ENCODE peak calls at places on chromosome 13, in ten cellular contexts. One of them, this sample, is unnamed.

GRCh38 chr13:30870049-30870884 is 35.8 kb upstream of the MEDAG start:
- DNase-seq in Peyer's patch: peak; percentile 69
- DNase-seq in posterior cingulate gyrus: no peak
- DNase-seq in GM10248: peak; percentile 24
- DNase-seq in dermis microvascular lymphatic vessel endothelial cell: peak; percentile 94
- DNase-seq in heart right ventricle: peak; percentile 77
- DNase-seq in progenitor cell of endocrine pancreas: no peak
- DNase-seq in IMR-90: peak; percentile 100
- DNase-seq in erythroblast: peak; percentile 90
- DNase-seq in GM12891: peak; percentile 33
- DNase-seq in this sample: no peak

GRCh38 chr13:31749929-31750328 is 10.6 kb downstream of the RXFP2 start:
- DNase-seq in Peyer's patch: no peak
- DNase-seq in posterior cingulate gyrus: no peak
- DNase-seq in GM10248: no peak
- DNase-seq in dermis microvascular lymphatic vessel endothelial cell: peak; percentile 77
- DNase-seq in heart right ventricle: no peak
- DNase-seq in progenitor cell of endocrine pancreas: no peak
- DNase-seq in IMR-90: peak; percentile 94
- DNase-seq in erythroblast: no peak
- DNase-seq in GM12891: no peak
- DNase-seq in this sample: no peak

GRCh38 chr13:26710166-26710565 is 50.4 kb downstream of the GPR12 start:
- DNase-seq in Peyer's patch: no peak
- DNase-seq in posterior cingulate gyrus: no peak
- DNase-seq in GM10248: no peak
- DNase-seq in dermis microvascular lymphatic vessel endothelial cell: no peak
- DNase-seq in heart right ventricle: no peak
- DNase-seq in progenitor cell of endocrine pancreas: no peak
- DNase-seq in IMR-90: no peak
- DNase-seq in erythroblast: no peak
- DNase-seq in GM12891: no peak
- DNase-seq in this sample: no peak

GRCh38 chr13:35648109-35648508 is 171.6 kb upstream of the MAB21L1 start:
- DNase-seq in Peyer's patch: no peak
- DNase-seq in posterior cingulate gyrus: no peak
- DNase-seq in GM10248: no peak
- DNase-seq in dermis microvascular lymphatic vessel endothelial cell: no peak
- DNase-seq in heart right ventricle: no peak
- DNase-seq in progenitor cell of endocrine pancreas: no peak
- DNase-seq in IMR-90: peak; percentile 42
- DNase-seq in erythroblast: no peak
- DNase-seq in GM12891: no peak
- DNase-seq in this sample: no peak

GRCh38 chr13:46140044-46140443 is 35.2 kb upstream of the CPB2 start:
- DNase-seq in Peyer's patch: no peak
- DNase-seq in posterior cingulate gyrus: no peak
- DNase-seq in GM10248: no peak
- DNase-seq in dermis microvascular lymphatic vessel endothelial cell: no peak
- DNase-seq in heart right ventricle: no peak
- DNase-seq in progenitor cell of endocrine pancreas: no peak
- DNase-seq in IMR-90: no peak
- DNase-seq in erythroblast: no peak
- DNase-seq in GM12891: no peak
- DNase-seq in this sample: no peak

GRCh38 chr13:43057653-43058317 is 34.4 kb downstream of the DNAJC15 start:
- DNase-seq in Peyer's patch: no peak
- DNase-seq in posterior cingulate gyrus: no peak
- DNase-seq in GM10248: no peak
- DNase-seq in dermis microvascular lymphatic vessel endothelial cell: peak; percentile 49
- DNase-seq in heart right ventricle: no peak
- DNase-seq in progenitor cell of endocrine pancreas: no peak
- DNase-seq in IMR-90: no peak
- DNase-seq in erythroblast: no peak
- DNase-seq in GM12891: no peak
- DNase-seq in this sample: no peak

GRCh38 chr13:100363351-100363750 is 225.2 kb downstream of the GGACT start:
- DNase-seq in Peyer's patch: no peak
- DNase-seq in posterior cingulate gyrus: no peak
- DNase-seq in GM10248: no peak
- DNase-seq in dermis microvascular lymphatic vessel endothelial cell: no peak
- DNase-seq in heart right ventricle: no peak
- DNase-seq in progenitor cell of endocrine pancreas: no peak
- DNase-seq in IMR-90: peak; percentile 70
- DNase-seq in erythroblast: no peak
- DNase-seq in GM12891: no peak
- DNase-seq in this sample: no peak

GRCh38 chr13:109858319-109858718 is 71.9 kb upstream of the IRS2 start:
- DNase-seq in Peyer's patch: no peak
- DNase-seq in posterior cingulate gyrus: no peak
- DNase-seq in GM10248: no peak
- DNase-seq in dermis microvascular lymphatic vessel endothelial cell: no peak
- DNase-seq in heart right ventricle: no peak
- DNase-seq in progenitor cell of endocrine pancreas: no peak
- DNase-seq in IMR-90: no peak
- DNase-seq in erythroblast: no peak
- DNase-seq in GM12891: no peak
- DNase-seq in this sample: no peak